ENCODE peak calls at places on chromosomes 6 and 20, in four cellular contexts. S is uterus, E is H9, O is cardiac muscle cell. V is an unnamed sample. For H3K4me1, the result is how much of the 10 kb centered on the place peaks cover.

GRCh38 chr6:40262363-40262762 is 324.8 kb downstream of the LRFN2 start:
- DNase-seq in S (no peak), E (no peak), O (no peak), V (no peak)

GRCh38 chr6:88376759-88377387 is 210.7 kb upstream of the CNR1 start:
- DNase-seq in S (no peak), E (no peak), O (peak), V (no peak)

GRCh38 chr6:118597636-118598035 is 49.5 kb downstream of the PLN start:
- DNase-seq in S (no peak), E (no peak), O (no peak), V (no peak)

GRCh38 chr6:113873043-113873667 is 16.0 kb downstream of the MARCKS start:
- DNase-seq in S (no peak), E (no peak), O (no peak), V (peak)

GRCh38 chr20:55058938-55059337 is 583.5 kb downstream of the DOK5 start:
- DNase-seq in S (no peak), E (no peak), O (no peak), V (no peak)

GRCh38 chr6:156912431-156912830 is 135.3 kb downstream of the ARID1B start:
- DNase-seq in S (no peak), E (no peak), O (no peak), V (no peak)

GRCh38 chr20:49167811-49168507 is 20.2 kb downstream of the STAU1 start:
- DNase-seq in S (no peak), E (no peak), O (peak), V (no peak)

GRCh38 chr20:21796059-21796458 is 90.6 kb downstream of the PAX1 start:
- DNase-seq in S (no peak), E (no peak), O (no peak), V (no peak)

GRCh38 chr20:11045412-11046175 is 371.8 kb upstream of the JAG1 start:
- DNase-seq in S (no peak), E (no peak), O (no peak), V (no peak)

GRCh38 chr6:82908661-82909060 is 157.0 kb downstream of the UBE3D start:
- DNase-seq in S (no peak), E (no peak), O (no peak), V (no peak)

GRCh38 chr6:88368071-88368787 is 202.1 kb upstream of the CNR1 start:
- DNase-seq in S (no peak), E (no peak), O (peak), V (no peak)

GRCh38 chr6:37131104-37131959 is 38.6 kb upstream of the PIM1 start:
- DNase-seq in S (peak), E (no peak), O (no peak), V (peak)

GRCh38 chr6:53567701-53568100 is 22.8 kb upstream of the GCLC start:
- DNase-seq in S (no peak), E (no peak), O (no peak), V (no peak)

GRCh38 chr20:58852559-58853271 is at the start of gene GNAS:
- DNase-seq in S (peak), E (peak), O (peak), V (peak)

GRCh38 chr6:147817042-147817689 is 308.7 kb downstream of the SAMD5 start:
- DNase-seq in S (no peak), E (no peak), O (no peak), V (no peak)

GRCh38 chr6:116424001-116424400 is 37.2 kb upstream of the CALHM6 start:
- DNase-seq in S (no peak), E (no peak), O (no peak), V (no peak)

GRCh38 chr20:45595235-45595634 is 16.2 kb upstream of the WFDC8 start:
- DNase-seq in S (no peak), E (no peak), O (no peak), V (no peak)

GRCh38 chr6:123745877-123746276 is 57.8 kb upstream of the NKAIN2 start:
- DNase-seq in S (no peak), E (no peak), O (peak), V (no peak)

GRCh38 chr6:6811151-6812002 is 222.9 kb downstream of the LY86 start:
- DNase-seq in S (no peak), E (peak), O (peak), V (no peak)

GRCh38 chr6:108157234-108157971 is 8.4 kb upstream of the NR2E1 start:
- DNase-seq in S (no peak), E (peak), O (no peak), V (no peak)

GRCh38 chr6:142884214-142885035 is 60.6 kb downstream of the HIVEP2 start:
- DNase-seq in S (no peak), E (no peak), O (no peak), V (no peak)
- H3K4me1 ChIP-seq in S (under half), E (under half), O (under half), V (under half)

GRCh38 chr6:10391799-10392198 is 23.1 kb downstream of the TFAP2A start:
- DNase-seq in S (no peak), E (no peak), O (no peak), V (no peak)

GRCh38 chr6:10390495-10391298 is 24.2 kb downstream of the TFAP2A start:
- DNase-seq in S (no peak), E (peak), O (no peak), V (no peak)

GRCh38 chr6:10393544-10394225 is 21.2 kb downstream of the TFAP2A start:
- DNase-seq in S (no peak), E (no peak), O (no peak), V (no peak)

GRCh38 chr6:10389739-10390494 is 25.0 kb downstream of the TFAP2A start:
- DNase-seq in S (no peak), E (no peak), O (no peak), V (no peak)

DNA sequence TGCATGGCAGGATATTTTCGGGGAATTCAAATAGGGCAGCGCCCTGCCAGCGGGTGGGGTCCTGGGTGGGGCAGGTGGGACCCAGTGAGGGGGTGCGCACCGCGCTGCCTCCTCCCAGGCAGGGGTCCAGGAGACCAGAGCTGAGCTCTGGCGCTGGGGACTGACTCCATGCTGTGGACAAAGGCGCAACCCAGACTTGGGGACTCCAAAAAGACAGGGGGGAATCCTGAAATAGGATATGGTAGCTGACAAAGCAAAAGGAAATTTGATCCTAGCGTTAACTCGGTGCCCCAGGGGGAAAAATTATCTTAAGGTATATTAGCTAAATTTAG is 23.6 kb downstream of the TFAP2A start:
- DNase-seq in S (no peak), E (peak), O (no peak), V (no peak)
- H3K4me1 ChIP-seq in S (under half), E (under half), O (under half), V (under half)

GRCh38 chr6:106895703-106896040 is 78.9 kb downstream of the CD24 start:
- DNase-seq in S (no peak), E (peak), O (no peak), V (no peak)
- H3K4me1 ChIP-seq in S (under half), E (under half), O (under half), V (under half)

DNA sequence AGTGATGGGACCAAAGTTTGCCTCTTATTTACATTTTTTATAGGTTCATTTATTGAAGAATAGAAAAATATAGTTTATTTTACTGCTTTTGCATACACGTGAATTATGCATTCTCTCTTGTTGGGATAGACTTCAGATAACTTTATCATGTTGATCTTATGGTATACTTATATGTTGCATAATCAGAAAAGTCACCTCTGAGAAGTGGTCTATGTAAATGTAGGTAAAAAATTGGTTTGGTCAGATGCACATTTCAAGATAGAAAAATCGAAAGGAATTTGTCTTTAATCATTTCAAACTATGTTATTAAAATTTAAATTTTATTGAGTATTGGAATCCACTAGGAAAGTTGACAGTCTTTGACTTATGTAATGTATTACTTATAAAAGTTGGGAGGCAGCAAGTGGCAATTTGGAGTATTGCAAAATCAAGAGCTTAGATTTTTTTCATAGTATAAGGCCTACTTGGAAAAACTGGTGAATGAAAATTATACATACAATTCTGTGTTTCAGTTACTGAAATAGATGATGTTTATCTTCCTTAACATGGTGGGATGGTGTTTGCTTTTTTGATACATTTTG is 2.4 kb downstream of the PHF3 start:
- DNase-seq in S (no peak), E (no peak), O (peak), V (no peak)
- H3K4me1 ChIP-seq in S (under half), E (under half), O (under half), V (under half)

DNA sequence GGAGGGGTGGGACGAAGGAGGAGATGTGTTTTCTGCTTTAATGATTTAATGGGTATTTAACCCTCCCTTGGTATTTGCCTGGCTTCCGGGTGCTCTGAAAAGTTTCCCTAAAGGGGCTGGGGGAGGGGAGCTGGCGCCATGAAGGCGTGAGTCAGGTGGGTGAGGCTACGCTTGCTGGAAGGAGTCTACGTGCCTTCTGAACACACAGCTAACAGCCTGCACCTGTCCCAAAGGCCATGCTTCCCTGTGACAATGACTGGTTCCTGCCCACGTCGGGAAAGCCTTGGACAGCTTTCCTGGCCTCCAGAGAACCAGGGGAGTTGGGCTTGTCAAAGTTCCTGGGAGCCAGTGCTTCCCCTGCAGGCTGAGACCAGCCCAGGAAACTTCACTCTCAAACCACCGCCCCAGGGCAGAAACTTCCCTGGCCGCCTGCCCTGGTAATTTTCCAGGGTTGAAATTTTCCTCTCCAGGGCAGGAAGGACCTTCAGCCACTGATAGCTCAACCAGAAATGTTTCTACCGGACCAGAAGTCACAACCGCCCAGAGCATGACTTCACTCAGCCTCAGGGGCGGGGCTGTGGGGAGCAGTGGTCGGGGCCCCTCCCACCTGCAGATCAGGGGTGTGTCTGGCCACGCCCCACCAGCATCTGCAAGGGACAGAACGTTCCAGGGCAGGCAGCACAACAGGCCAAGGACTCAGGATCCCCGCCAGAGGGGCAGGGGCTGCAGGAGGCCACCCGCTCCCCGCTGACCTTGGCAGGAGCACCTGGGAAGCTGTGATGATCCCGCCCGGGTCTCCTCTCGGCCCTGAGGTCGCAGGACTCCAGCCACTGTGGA is 18.6 kb upstream of the SLCO4A1 start:
- DNase-seq in S (peak), E (peak), O (peak), V (peak)
- H3K4me1 ChIP-seq in S (under half), E (under half), O (under half), V (under half)

DNA sequence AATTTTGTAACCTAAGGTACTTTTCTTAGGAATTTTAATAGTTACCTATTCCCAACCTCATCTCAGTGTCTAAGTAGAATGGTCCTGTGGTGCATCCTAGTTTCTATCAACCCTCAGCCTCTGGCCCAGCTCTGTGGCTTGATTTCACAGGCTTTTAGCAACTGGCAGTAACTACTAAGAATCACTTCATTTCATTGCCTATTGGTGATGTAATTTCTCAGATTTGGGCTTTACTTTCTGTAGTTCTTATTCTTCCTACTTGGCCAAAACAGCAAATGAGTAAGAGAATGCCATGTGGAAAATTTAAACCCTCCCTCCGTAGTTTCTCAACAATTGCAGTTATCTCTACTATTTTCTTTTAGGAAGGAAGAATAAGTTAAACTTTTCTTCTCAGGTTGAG is 387.3 kb downstream of the CDKAL1 start:
- DNase-seq in S (no peak), E (no peak), O (peak), V (no peak)
- H3K4me1 ChIP-seq in S (under half), E (under half), O (under half), V (under half)

GRCh38 chr6:41693866-41694265 is 41.5 kb downstream of the TFEB start:
- DNase-seq in S (no peak), E (no peak), O (no peak), V (peak)
- H3K4me1 ChIP-seq in S (under half), E (under half), O (under half), V (under half)

DNA sequence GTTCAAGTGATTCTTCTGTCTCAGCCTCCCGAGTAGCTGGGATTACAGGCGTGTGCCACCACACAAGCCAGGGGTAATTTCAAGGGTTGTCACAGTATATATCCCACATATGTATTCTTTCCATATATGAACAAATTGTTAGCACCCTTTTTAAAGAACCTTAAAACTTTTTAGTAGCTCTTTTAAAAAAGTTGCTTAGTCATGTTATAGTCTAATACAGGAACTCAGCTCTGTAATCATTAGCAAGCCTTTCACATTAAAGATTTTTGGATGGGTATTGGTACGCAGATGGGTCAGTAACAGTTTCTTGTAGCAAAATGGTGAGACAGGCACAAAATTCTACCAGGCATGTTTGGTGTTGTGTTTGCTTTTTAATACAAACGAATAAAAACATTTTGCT is 10.9 kb downstream of the AMD1 start:
- DNase-seq in S (no peak), E (no peak), O (no peak), V (no peak)
- H3K4me1 ChIP-seq in S (under half), E (under half), O (under half), V (under half)

GRCh38 chr6:144653885-144654505 is 368.9 kb downstream of the UTRN start:
- DNase-seq in S (no peak), E (no peak), O (no peak), V (no peak)
- H3K4me1 ChIP-seq in S (under half), E (under half), O (under half), V (under half)

GRCh38 chr6:54875539-54875938 is 29.0 kb downstream of the FAM83B start:
- DNase-seq in S (no peak), E (no peak), O (no peak), V (no peak)

GRCh38 chr6:54876871-54877270 is 30.3 kb downstream of the FAM83B start:
- DNase-seq in S (no peak), E (no peak), O (no peak), V (no peak)

GRCh38 chr6:54876365-54876764 is 29.8 kb downstream of the FAM83B start:
- DNase-seq in S (no peak), E (no peak), O (no peak), V (no peak)

GRCh38 chr6:54873589-54873988 is 27.0 kb downstream of the FAM83B start:
- DNase-seq in S (no peak), E (no peak), O (no peak), V (no peak)

GRCh38 chr6:54874349-54875048 is 27.9 kb downstream of the FAM83B start:
- DNase-seq in S (no peak), E (no peak), O (no peak), V (no peak)
- H3K4me1 ChIP-seq in S (under half), E (under half), O (under half), V (under half)